ENCODE peak calls at places on chromosomes 5 and 9, in nine cellular contexts. B, K, N, P, Y, H, O, E and L are unnamed samples.

GRCh38 chr9:71854811-71855210 is 56.2 kb downstream of the ABHD17B start:
- DNase-seq in Y (no peak), K (no peak), O (no peak), H (no peak), E (no peak), P (no peak), N (no peak), B (no peak), L (no peak)

GRCh38 chr5:91957671-91958070 is 574.6 kb upstream of the ARRDC3 start:
- DNase-seq in B (no peak), H (no peak), N (no peak), P (no peak), E (no peak), K (no peak), O (peak; percentile 84), Y (no peak), L (no peak)

GRCh38 chr5:175652741-175653663 is 4.9 kb upstream of the HRH2 start:
- DNase-seq in E (no peak), N (no peak), P (no peak), B (no peak), H (no peak), Y (no peak), K (no peak), O (peak; percentile 6), L (peak; percentile 55)

GRCh38 chr5:58016892-58017291 is 443.0 kb downstream of the PLK2 start:
- DNase-seq in B (no peak), K (no peak), N (no peak), P (no peak), O (no peak), H (no peak), E (no peak), Y (no peak), L (no peak)

GRCh38 chr5:14665110-14665822 is 748 bp downstream of the OTULIN start:
- DNase-seq in H (no peak), E (peak; percentile 57), P (no peak), O (peak; percentile 23), Y (peak; percentile 57), K (peak; percentile 46), B (peak; percentile 43), N (no peak), L (no peak)

GRCh38 chr5:115507682-115508081 is 36.9 kb downstream of the FEM1C start:
- DNase-seq in B (no peak), N (no peak), K (no peak), O (peak; percentile 61), P (no peak), E (no peak), H (no peak), Y (no peak), L (no peak)

GRCh38 chr9:70574222-70574837 is 159.9 kb upstream of the KLF9 start:
- DNase-seq in N (no peak), B (no peak), Y (no peak), E (peak; percentile 43), O (peak; percentile 89), P (no peak), K (peak; percentile 64), H (peak; percentile 82), L (no peak)

GRCh38 chr5:53426517-53426839 is 54.0 kb upstream of the FST start:
- DNase-seq in N (no peak), E (no peak), B (no peak), Y (no peak), K (no peak), P (no peak), O (no peak), H (no peak), L (no peak)

GRCh38 chr5:168047669-168048111 is 243.8 kb upstream of the WWC1 start:
- DNase-seq in P (no peak), H (no peak), N (no peak), O (peak; percentile 54), K (no peak), B (peak; percentile 73), Y (no peak), E (peak; percentile 23), L (no peak)

GRCh38 chr5:91283326-91283725 is 99.8 kb downstream of the ARRDC3 start:
- DNase-seq in K (no peak), H (no peak), B (no peak), Y (no peak), N (peak; percentile 30), P (no peak), O (no peak), E (no peak), L (no peak)

GRCh38 chr9:18263367-18263766 is 210.6 kb upstream of the ADAMTSL1 start:
- DNase-seq in K (no peak), Y (no peak), H (no peak), O (no peak), E (no peak), B (no peak), N (no peak), P (no peak), L (no peak)

GRCh38 chr9:97518909-97519307 is 17.4 kb downstream of the TMOD1 start:
- DNase-seq in K (peak; percentile 84), Y (no peak), O (peak; percentile 83), E (peak; percentile 30), H (no peak), P (peak; percentile 63), N (no peak), B (no peak), L (no peak)

GRCh38 chr9:133972041-133972970 is 19.8 kb downstream of the VAV2 start:
- DNase-seq in P (no peak), B (no peak), H (no peak), O (no peak), Y (peak; percentile 34), K (peak; percentile 35), E (no peak), N (no peak), L (no peak)

GRCh38 chr9:96391021-96391765 is 7.7 kb upstream of the SLC35D2 start:
- DNase-seq in N (no peak), Y (no peak), P (no peak), B (no peak), H (no peak), K (no peak), O (no peak), E (peak; percentile 41), L (no peak)

GRCh38 chr9:6405371-6405770 is 7.6 kb upstream of the UHRF2 start:
- DNase-seq in H (no peak), E (no peak), P (no peak), N (no peak), K (no peak), Y (no peak), B (no peak), O (no peak), L (no peak)

GRCh38 chr5:38403407-38403806 is 145.0 kb downstream of the EGFLAM start:
- DNase-seq in P (no peak), O (peak; percentile 37), E (no peak), B (no peak), K (no peak), Y (no peak), N (no peak), H (no peak), L (no peak)

GRCh38 chr9:120808931-120809330 is 15.7 kb upstream of the FBXW2 start:
- DNase-seq in P (no peak), K (no peak), Y (no peak), O (no peak), H (no peak), B (no peak), N (no peak), E (no peak), L (no peak)

GRCh38 chr9:120807607-120808379 is 14.6 kb upstream of the FBXW2 start:
- DNase-seq in Y (no peak), N (no peak), P (no peak), O (no peak), H (no peak), E (no peak), K (no peak), B (no peak), L (no peak)
- H3K9me3 ChIP-seq in Y (peaks cover 38% of the 10 kb centered on the region), N (peaks cover 2% of the 10 kb centered on the region), P (no peaks in the 10 kb centered on the region), O (no peaks in the 10 kb centered on the region), H (no peaks in the 10 kb centered on the region), E (peaks cover 3% of the 10 kb centered on the region), K (peaks cover 18% of the 10 kb centered on the region), B (peaks cover 76% of the 10 kb centered on the region), L (peaks cover 3% of the 10 kb centered on the region)

GRCh38 chr9:36217256-36217968 is 26.7 kb downstream of the CLTA start:
- DNase-seq in O (no peak), B (no peak), K (no peak), N (no peak), E (no peak), Y (no peak), H (no peak), P (no peak), L (no peak)
- H3K9me3 ChIP-seq in O (no peaks in the 10 kb centered on the region), B (peaks cover 2% of the 10 kb centered on the region), K (no peaks in the 10 kb centered on the region), N (peaks cover under 1% of the 10 kb centered on the region), E (no peaks in the 10 kb centered on the region), Y (peaks cover under 1% of the 10 kb centered on the region), H (no peaks in the 10 kb centered on the region), P (no peaks in the 10 kb centered on the region), L (no peaks in the 10 kb centered on the region)

GRCh38 chr9:121518634-121519033 is 19.0 kb upstream of the GGTA1 start:
- DNase-seq in K (no peak), O (no peak), P (no peak), H (no peak), E (no peak), Y (no peak), B (no peak), N (no peak), L (no peak)
- H3K9me3 ChIP-seq in K (no peaks in the 10 kb centered on the region), O (no peaks in the 10 kb centered on the region), P (no peaks in the 10 kb centered on the region), H (no peaks in the 10 kb centered on the region), E (no peaks in the 10 kb centered on the region), Y (no peaks in the 10 kb centered on the region), B (no peaks in the 10 kb centered on the region), N (peaks cover 2% of the 10 kb centered on the region), L (no peaks in the 10 kb centered on the region)

DNA sequence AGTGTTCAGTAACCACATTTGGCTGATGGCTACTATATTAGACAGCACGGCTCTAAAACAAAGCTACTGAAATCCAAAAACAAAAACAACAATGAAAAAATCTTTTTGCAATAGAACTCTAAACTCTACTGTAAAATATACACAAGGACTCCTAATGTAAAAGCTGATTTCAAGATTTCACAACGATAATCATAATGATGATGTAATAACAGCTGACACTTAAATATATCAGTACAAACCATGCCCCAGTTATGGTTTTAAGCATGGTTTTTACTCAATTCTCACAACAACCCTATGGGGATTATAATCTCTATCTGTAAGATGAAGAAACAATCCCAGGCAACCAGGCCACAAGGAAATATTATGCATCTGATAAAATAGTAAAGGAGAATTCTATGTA is 3.3 kb downstream of the ZNF300 start:
- DNase-seq in K (no peak), B (no peak), Y (no peak), H (no peak), N (no peak), P (no peak), O (no peak), E (no peak), L (no peak)
- H3K9me3 ChIP-seq in K (peaks cover 69% of the 10 kb centered on the region), B (peaks cover 100% of the 10 kb centered on the region), Y (peaks cover 81% of the 10 kb centered on the region), H (peaks cover 6% of the 10 kb centered on the region), N (peaks cover 4% of the 10 kb centered on the region), P (peaks cover 2% of the 10 kb centered on the region), O (peaks cover 3% of the 10 kb centered on the region), E (peaks cover 12% of the 10 kb centered on the region), L (peaks cover 13% of the 10 kb centered on the region)

GRCh38 chr9:103372828-103373227 is 377.7 kb downstream of the CYLC2 start:
- DNase-seq in Y (no peak), K (no peak), H (no peak), E (no peak), O (no peak), N (no peak), B (no peak), P (no peak), L (no peak)

GRCh38 chr9:103371152-103371551 is 376.0 kb downstream of the CYLC2 start:
- DNase-seq in E (no peak), N (no peak), P (no peak), B (no peak), Y (no peak), H (no peak), K (no peak), O (no peak), L (no peak)
- H3K9me3 ChIP-seq in E (no peaks in the 10 kb centered on the region), N (no peaks in the 10 kb centered on the region), P (no peaks in the 10 kb centered on the region), B (no peaks in the 10 kb centered on the region), Y (no peaks in the 10 kb centered on the region), H (no peaks in the 10 kb centered on the region), K (no peaks in the 10 kb centered on the region), O (no peaks in the 10 kb centered on the region), L (no peaks in the 10 kb centered on the region)